ENCODE peak calls at places on chromosomes 4 and X, in eight cellular contexts. One of them, this sample, is unnamed.

GRCh38 chr4:136796953-136797352 is 735.3 kb downstream of the PCDH18 start:
- DNase-seq in stimulated activated CD4-positive, alpha-beta T cell treated with anti-CD3 and anti-CD28 coated beads, Interleukin-1b, Interleukin-23, amount 100 ng/mL, for 24 hours: no peak
- DNase-seq in T-helper 2 cell: no peak
- DNase-seq in AG08396: no peak
- DNase-seq in AG09309: no peak
- DNase-seq in ELF-1: no peak
- DNase-seq in lung microvascular endothelial cell: no peak
- DNase-seq in NCI-H524: no peak
- DNase-seq in this sample: no peak

GRCh38 chrX:10513974-10514373 is 106.4 kb downstream of the MID1 start:
- DNase-seq in lung microvascular endothelial cell: no peak
- DNase-seq in stimulated activated CD4-positive, alpha-beta T cell treated with anti-CD3 and anti-CD28 coated beads, Interleukin-1b, Interleukin-23, amount 100 ng/mL, for 24 hours: no peak
- DNase-seq in AG09309: no peak
- DNase-seq in NCI-H524: no peak
- DNase-seq in T-helper 2 cell: no peak
- DNase-seq in AG08396: no peak
- DNase-seq in ELF-1: no peak
- DNase-seq in this sample: no peak

GRCh38 chr4:5785806-5786680 is 75.0 kb downstream of the EVC start:
- DNase-seq in NCI-H524: no peak
- DNase-seq in ELF-1: no peak
- DNase-seq in stimulated activated CD4-positive, alpha-beta T cell treated with anti-CD3 and anti-CD28 coated beads, Interleukin-1b, Interleukin-23, amount 100 ng/mL, for 24 hours: no peak
- DNase-seq in lung microvascular endothelial cell: peak
- DNase-seq in T-helper 2 cell: no peak
- DNase-seq in AG09309: peak
- DNase-seq in AG08396: peak
- DNase-seq in this sample: no peak

GRCh38 chrX:13128104-13128503 is 83.7 kb upstream of the FAM9C start:
- DNase-seq in lung microvascular endothelial cell: peak
- DNase-seq in AG08396: no peak
- DNase-seq in T-helper 2 cell: no peak
- DNase-seq in NCI-H524: no peak
- DNase-seq in ELF-1: no peak
- DNase-seq in AG09309: no peak
- DNase-seq in stimulated activated CD4-positive, alpha-beta T cell treated with anti-CD3 and anti-CD28 coated beads, Interleukin-1b, Interleukin-23, amount 100 ng/mL, for 24 hours: no peak
- DNase-seq in this sample: no peak

GRCh38 chr4:11805837-11806236 is 377.1 kb upstream of the HS3ST1 start:
- DNase-seq in NCI-H524: no peak
- DNase-seq in stimulated activated CD4-positive, alpha-beta T cell treated with anti-CD3 and anti-CD28 coated beads, Interleukin-1b, Interleukin-23, amount 100 ng/mL, for 24 hours: no peak
- DNase-seq in lung microvascular endothelial cell: peak
- DNase-seq in AG08396: no peak
- DNase-seq in ELF-1: no peak
- DNase-seq in AG09309: no peak
- DNase-seq in T-helper 2 cell: no peak
- DNase-seq in this sample: no peak

GRCh38 chr4:53507671-53508286 is 83.5 kb downstream of the LNX1 start:
- DNase-seq in NCI-H524: no peak
- DNase-seq in lung microvascular endothelial cell: peak
- DNase-seq in stimulated activated CD4-positive, alpha-beta T cell treated with anti-CD3 and anti-CD28 coated beads, Interleukin-1b, Interleukin-23, amount 100 ng/mL, for 24 hours: no peak
- DNase-seq in ELF-1: no peak
- DNase-seq in AG08396: no peak
- DNase-seq in AG09309: peak
- DNase-seq in T-helper 2 cell: no peak
- DNase-seq in this sample: peak

GRCh38 chr4:78608684-78609083 is 57.1 kb downstream of the ANXA3 start:
- DNase-seq in AG09309: no peak
- DNase-seq in ELF-1: no peak
- DNase-seq in T-helper 2 cell: no peak
- DNase-seq in stimulated activated CD4-positive, alpha-beta T cell treated with anti-CD3 and anti-CD28 coated beads, Interleukin-1b, Interleukin-23, amount 100 ng/mL, for 24 hours: no peak
- DNase-seq in AG08396: no peak
- DNase-seq in NCI-H524: no peak
- DNase-seq in lung microvascular endothelial cell: no peak
- DNase-seq in this sample: no peak

GRCh38 chrX:50618788-50619558 is 148.3 kb upstream of the DGKK start:
- DNase-seq in ELF-1: no peak
- DNase-seq in NCI-H524: no peak
- DNase-seq in AG09309: no peak
- DNase-seq in lung microvascular endothelial cell: peak
- DNase-seq in AG08396: no peak
- DNase-seq in stimulated activated CD4-positive, alpha-beta T cell treated with anti-CD3 and anti-CD28 coated beads, Interleukin-1b, Interleukin-23, amount 100 ng/mL, for 24 hours: no peak
- DNase-seq in T-helper 2 cell: no peak
- DNase-seq in this sample: no peak

GRCh38 chr4:122167369-122167768 is 15.2 kb downstream of the BLTP1 start:
- DNase-seq in NCI-H524: no peak
- DNase-seq in T-helper 2 cell: no peak
- DNase-seq in ELF-1: no peak
- DNase-seq in AG08396: no peak
- DNase-seq in stimulated activated CD4-positive, alpha-beta T cell treated with anti-CD3 and anti-CD28 coated beads, Interleukin-1b, Interleukin-23, amount 100 ng/mL, for 24 hours: no peak
- DNase-seq in AG09309: no peak
- DNase-seq in lung microvascular endothelial cell: no peak
- DNase-seq in this sample: no peak

GRCh38 chrX:1487401-1487800 is 34.7 kb upstream of the ASMTL start:
- DNase-seq in T-helper 2 cell: no peak
- DNase-seq in ELF-1: no peak
- DNase-seq in AG08396: no peak
- DNase-seq in lung microvascular endothelial cell: no peak
- DNase-seq in NCI-H524: no peak
- DNase-seq in stimulated activated CD4-positive, alpha-beta T cell treated with anti-CD3 and anti-CD28 coated beads, Interleukin-1b, Interleukin-23, amount 100 ng/mL, for 24 hours: no peak
- DNase-seq in AG09309: no peak
- DNase-seq in this sample: no peak

GRCh38 chr4:104693601-104694201 is 199.0 kb upstream of the CXXC4 start:
- DNase-seq in NCI-H524: no peak
- DNase-seq in T-helper 2 cell: no peak
- DNase-seq in AG09309: no peak
- DNase-seq in AG08396: peak
- DNase-seq in ELF-1: no peak
- DNase-seq in lung microvascular endothelial cell: peak
- DNase-seq in stimulated activated CD4-positive, alpha-beta T cell treated with anti-CD3 and anti-CD28 coated beads, Interleukin-1b, Interleukin-23, amount 100 ng/mL, for 24 hours: no peak
- DNase-seq in this sample: no peak

GRCh38 chrX:112687189-112687691 is 7.5 kb upstream of the LHFPL1 start:
- DNase-seq in stimulated activated CD4-positive, alpha-beta T cell treated with anti-CD3 and anti-CD28 coated beads, Interleukin-1b, Interleukin-23, amount 100 ng/mL, for 24 hours: no peak
- DNase-seq in ELF-1: no peak
- DNase-seq in AG08396: peak
- DNase-seq in T-helper 2 cell: no peak
- DNase-seq in AG09309: no peak
- DNase-seq in lung microvascular endothelial cell: no peak
- DNase-seq in NCI-H524: no peak
- DNase-seq in this sample: no peak

GRCh38 chr4:68256284-68256683 is 10.8 kb upstream of the TMPRSS11B start:
- DNase-seq in T-helper 2 cell: no peak
- DNase-seq in AG08396: no peak
- DNase-seq in lung microvascular endothelial cell: no peak
- DNase-seq in ELF-1: no peak
- DNase-seq in NCI-H524: no peak
- DNase-seq in stimulated activated CD4-positive, alpha-beta T cell treated with anti-CD3 and anti-CD28 coated beads, Interleukin-1b, Interleukin-23, amount 100 ng/mL, for 24 hours: no peak
- DNase-seq in AG09309: no peak
- DNase-seq in this sample: no peak

GRCh38 chrX:103565752-103566151 is 19.6 kb upstream of the TCEAL4 start:
- DNase-seq in ELF-1: no peak
- DNase-seq in T-helper 2 cell: no peak
- DNase-seq in NCI-H524: no peak
- DNase-seq in stimulated activated CD4-positive, alpha-beta T cell treated with anti-CD3 and anti-CD28 coated beads, Interleukin-1b, Interleukin-23, amount 100 ng/mL, for 24 hours: no peak
- DNase-seq in AG08396: peak
- DNase-seq in AG09309: peak
- DNase-seq in lung microvascular endothelial cell: peak
- DNase-seq in this sample: no peak

GRCh38 chrX:115311666-115312065 is 22.2 kb downstream of the LUZP4 start:
- DNase-seq in lung microvascular endothelial cell: no peak
- DNase-seq in NCI-H524: no peak
- DNase-seq in ELF-1: peak
- DNase-seq in AG08396: no peak
- DNase-seq in T-helper 2 cell: no peak
- DNase-seq in stimulated activated CD4-positive, alpha-beta T cell treated with anti-CD3 and anti-CD28 coated beads, Interleukin-1b, Interleukin-23, amount 100 ng/mL, for 24 hours: no peak
- DNase-seq in AG09309: no peak
- DNase-seq in this sample: peak

GRCh38 chrX:69538321-69538876 is 34.3 kb downstream of the NALF2 start:
- DNase-seq in T-helper 2 cell: peak
- DNase-seq in stimulated activated CD4-positive, alpha-beta T cell treated with anti-CD3 and anti-CD28 coated beads, Interleukin-1b, Interleukin-23, amount 100 ng/mL, for 24 hours: peak
- DNase-seq in lung microvascular endothelial cell: peak
- DNase-seq in AG09309: no peak
- DNase-seq in AG08396: peak
- DNase-seq in NCI-H524: peak
- DNase-seq in ELF-1: peak
- DNase-seq in this sample: peak

GRCh38 chr4:48127882-48128394 is 6.1 kb downstream of the TXK start:
- DNase-seq in AG09309: peak
- DNase-seq in NCI-H524: peak
- DNase-seq in stimulated activated CD4-positive, alpha-beta T cell treated with anti-CD3 and anti-CD28 coated beads, Interleukin-1b, Interleukin-23, amount 100 ng/mL, for 24 hours: peak
- DNase-seq in ELF-1: peak
- DNase-seq in lung microvascular endothelial cell: peak
- DNase-seq in T-helper 2 cell: peak
- DNase-seq in AG08396: peak
- DNase-seq in this sample: peak